ENCODE peak calls at places on chromosomes 13 and 19, in four cellular contexts. U, B, O and G are unnamed samples.
A peak's percentile ranks its signal among the peaks of the same experiment; 100 is the strongest.

GRCh38 chr13:99484405-99484981 is 16.8 kb upstream of the TM9SF2 start:
- DNase-seq in U (no peak), B (no peak), O (no peak), G (no peak)

GRCh38 chr13:98254541-98254940 is 77.5 kb upstream of the RNF113B start:
- DNase-seq in O (no peak), U (no peak), B (no peak), G (no peak)

GRCh38 chr19:17737690-17738153 is 13.6 kb upstream of the FCHO1 start:
- DNase-seq in O (no peak), B (peak; percentile 37), U (no peak), G (no peak)

GRCh38 chr19:19466201-19466600 is 49.1 kb downstream of the TSSK6 start:
- DNase-seq in B (no peak), U (no peak), O (no peak), G (no peak)

GRCh38 chr13:25733061-25733491 is 318.7 kb downstream of the SHISA2 start:
- DNase-seq in O (no peak), B (peak; percentile 90), U (no peak), G (peak; percentile 78)

GRCh38 chr19:50898018-50898417 is 13.2 kb downstream of the KLK4 start:
- DNase-seq in B (no peak), O (no peak), U (no peak), G (no peak)

GRCh38 chr19:53461866-53462265 is 5.7 kb upstream of the ZNF813 start:
- DNase-seq in O (no peak), U (no peak), B (no peak), G (no peak)

GRCh38 chr19:34120846-34121639 is 51.3 kb upstream of the LSM14A start:
- DNase-seq in O (no peak), U (no peak), B (peak; percentile 26), G (peak; percentile 46)

GRCh38 chr19:35545855-35546381 is 492 bp downstream of the TMEM147 start:
- DNase-seq in U (no peak), B (peak; percentile 11), O (peak; percentile 60), G (peak; percentile 56)

GRCh38 chr19:19263886-19264487 is 9.1 kb downstream of the TM6SF2 start:
- DNase-seq in U (no peak), O (no peak), B (no peak), G (no peak)

GRCh38 chr13:101231751-101232428 is 184.4 kb downstream of the NALCN start:
- DNase-seq in O (no peak), U (no peak), B (peak; percentile 36), G (peak; percentile 15)

GRCh38 chr19:2663920-2664571 is 38.4 kb downstream of the GNG7 start:
- DNase-seq in B (no peak), O (no peak), U (no peak), G (no peak)

GRCh38 chr13:107864543-107865460 is 350.5 kb downstream of the LIG4 start:
- DNase-seq in U (no peak), B (peak; percentile 42), O (peak; percentile 14), G (no peak)